ENCODE peak calls at places on chromosomes 2 and 18, in five cellular contexts. O, E, L, T and G are unnamed samples.

GRCh38 chr18:55833543-55833942 is 245.6 kb upstream of the TCF4 start:
- DNase-seq in L (no peak), E (peak), T (no peak), O (peak), G (peak)

GRCh38 chr2:239240480-239240881 is 160.3 kb downstream of the HDAC4 start:
- DNase-seq in L (no peak), E (no peak), T (no peak), O (no peak), G (no peak)

GRCh38 chr2:26738481-26738880 is 25.6 kb upstream of the SLC35F6 start:
- DNase-seq in E (no peak), T (no peak), O (no peak), L (no peak), G (no peak)

GRCh38 chr2:217062774-217063173 is 202.9 kb upstream of the TNP1 start:
- DNase-seq in O (no peak), T (no peak), E (no peak), L (no peak), G (no peak)

GRCh38 chr2:118059919-118060478 is 28.3 kb upstream of the INSIG2 start:
- DNase-seq in O (peak), E (peak), L (no peak), T (no peak), G (no peak)

GRCh38 chr2:65232636-65233035 is 5.0 kb downstream of the ACTR2 start:
- DNase-seq in L (no peak), T (no peak), E (peak), O (peak), G (peak)

GRCh38 chr2:132588576-132588975 is 81.4 kb downstream of the LYPD1 start:
- DNase-seq in T (no peak), E (no peak), L (peak), O (no peak), G (no peak)

GRCh38 chr2:226307440-226308365 is 491.9 kb downstream of the IRS1 start:
- DNase-seq in E (no peak), L (no peak), T (no peak), O (no peak), G (no peak)

GRCh38 chr2:60818272-60818671 is 62.2 kb downstream of the PAPOLG start:
- DNase-seq in E (peak), O (peak), T (no peak), L (no peak), G (peak)

GRCh38 chr2:40240067-40240466 is 211.8 kb downstream of the SLC8A1 start:
- DNase-seq in E (peak), T (peak), O (peak), L (peak), G (peak)

GRCh38 chr2:44805391-44805790 is 136.1 kb upstream of the SIX3 start:
- DNase-seq in L (no peak), E (no peak), O (no peak), T (no peak), G (no peak)
- H3K4me3 ChIP-seq in L (no peak), E (no peak), O (no peak), T (no peak), G (no peak)

DNA sequence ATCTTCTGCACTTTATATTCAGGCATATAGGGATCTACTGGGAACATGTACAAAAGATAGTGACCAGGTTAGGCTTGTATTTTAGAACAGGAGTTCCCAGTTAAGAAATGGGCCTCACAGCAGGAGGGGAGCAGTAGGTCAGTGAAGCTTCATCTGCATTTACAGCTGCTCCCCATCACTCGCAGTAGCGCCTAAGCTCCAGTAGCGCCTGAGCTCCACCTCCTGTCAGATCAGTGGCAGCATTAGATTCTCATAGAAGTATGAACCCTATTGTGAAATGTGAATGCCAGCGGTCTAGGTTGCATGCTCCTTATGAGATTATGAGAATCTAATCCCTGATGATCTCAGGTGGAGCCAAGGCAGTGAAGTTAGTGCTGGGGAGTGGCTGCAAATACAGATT is 224.4 kb upstream of the CYRIA start:
- DNase-seq in L (no peak), T (no peak), E (no peak), O (no peak), G (peak)
- TF ChIP-seq CTCF in L (no peak), T (no peak), E (no peak), O (no peak), G (no peak)

GRCh38 chr18:80177128-80177527 is 68.1 kb downstream of the ADNP2 start:
- DNase-seq in O (no peak), E (no peak), L (no peak), T (no peak), G (no peak)

GRCh38 chr18:80176334-80177080 is 67.4 kb downstream of the ADNP2 start:
- DNase-seq in O (peak), L (no peak), E (peak), T (no peak), G (no peak)

GRCh38 chr18:80173060-80173459 is 64.0 kb downstream of the ADNP2 start:
- DNase-seq in E (no peak), T (no peak), L (no peak), O (no peak), G (no peak)

GRCh38 chr18:80178935-80179818 is 68.1 kb downstream of the PARD6G start:
- DNase-seq in E (no peak), L (no peak), O (no peak), T (no peak), G (peak)

DNA sequence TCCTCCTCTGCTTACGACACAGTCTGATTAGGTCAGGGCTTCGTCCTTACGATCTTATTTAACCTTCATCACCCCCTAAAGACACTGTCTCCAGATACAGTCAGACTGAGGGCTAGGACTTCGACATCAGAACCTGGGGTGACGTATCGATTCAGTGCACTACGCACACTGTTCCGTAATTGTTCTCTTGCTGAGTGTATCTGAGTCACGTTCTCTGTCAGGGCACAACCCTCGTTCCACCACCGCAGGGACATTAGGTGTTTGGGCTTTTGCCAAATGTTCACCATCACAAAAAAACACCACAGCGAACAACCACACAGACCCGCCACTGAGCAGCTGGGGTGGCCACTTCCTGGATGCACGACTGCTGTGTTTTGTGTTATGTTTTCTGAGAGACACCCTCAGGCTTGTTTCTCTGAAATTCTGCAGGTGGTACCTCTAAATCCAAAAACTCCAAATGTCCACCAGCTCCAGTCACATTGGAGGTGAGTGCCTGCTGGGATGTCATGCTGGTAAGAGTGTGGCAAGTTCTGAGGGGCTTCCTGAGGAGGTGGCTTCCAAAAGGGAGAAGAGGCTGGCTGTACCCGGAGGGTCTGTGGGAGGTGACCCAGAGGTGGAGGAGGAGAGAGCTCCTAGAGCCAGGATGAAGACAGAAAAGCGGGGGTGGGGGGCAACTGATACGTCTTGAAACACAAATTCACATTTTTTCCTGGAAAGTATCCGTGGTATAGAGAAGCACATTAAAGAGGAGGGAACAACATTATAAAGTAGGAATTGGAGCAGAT is 66.6 kb downstream of the ADNP2 start:
- DNase-seq in L (no peak), E (no peak), O (no peak), T (no peak), G (peak)
- H3K4me3 ChIP-seq in L (no peak), E (no peak), O (no peak), T (no peak), G (no peak)

GRCh38 chr18:10249270-10249669 is 205.2 kb upstream of the APCDD1 start:
- DNase-seq in T (no peak), L (no peak), E (no peak), O (no peak), G (no peak)
- TF ChIP-seq CTCF in T (no peak), L (no peak), E (no peak), O (no peak), G (no peak)

GRCh38 chr2:113895301-113895700 is 5.4 kb downstream of the ACTR3 start:
- DNase-seq in E (no peak), T (no peak), L (no peak), O (peak), G (peak)
- H3K4me3 ChIP-seq in E (no peak), T (no peak), L (no peak), O (no peak), G (no peak)

GRCh38 chr2:42932271-42933151 is 140.1 kb upstream of the HAAO start:
- DNase-seq in O (no peak), T (peak), L (no peak), E (peak), G (no peak)

GRCh38 chr2:42929985-42930581 is 137.7 kb upstream of the HAAO start:
- DNase-seq in E (peak), L (no peak), O (peak), T (peak), G (no peak)

GRCh38 chr2:42929577-42929984 is 137.2 kb upstream of the HAAO start:
- DNase-seq in T (peak), L (no peak), E (no peak), O (no peak), G (no peak)

GRCh38 chr2:42931818-42932195 is 139.4 kb upstream of the HAAO start:
- DNase-seq in L (no peak), E (peak), O (peak), T (no peak), G (peak)

DNA sequence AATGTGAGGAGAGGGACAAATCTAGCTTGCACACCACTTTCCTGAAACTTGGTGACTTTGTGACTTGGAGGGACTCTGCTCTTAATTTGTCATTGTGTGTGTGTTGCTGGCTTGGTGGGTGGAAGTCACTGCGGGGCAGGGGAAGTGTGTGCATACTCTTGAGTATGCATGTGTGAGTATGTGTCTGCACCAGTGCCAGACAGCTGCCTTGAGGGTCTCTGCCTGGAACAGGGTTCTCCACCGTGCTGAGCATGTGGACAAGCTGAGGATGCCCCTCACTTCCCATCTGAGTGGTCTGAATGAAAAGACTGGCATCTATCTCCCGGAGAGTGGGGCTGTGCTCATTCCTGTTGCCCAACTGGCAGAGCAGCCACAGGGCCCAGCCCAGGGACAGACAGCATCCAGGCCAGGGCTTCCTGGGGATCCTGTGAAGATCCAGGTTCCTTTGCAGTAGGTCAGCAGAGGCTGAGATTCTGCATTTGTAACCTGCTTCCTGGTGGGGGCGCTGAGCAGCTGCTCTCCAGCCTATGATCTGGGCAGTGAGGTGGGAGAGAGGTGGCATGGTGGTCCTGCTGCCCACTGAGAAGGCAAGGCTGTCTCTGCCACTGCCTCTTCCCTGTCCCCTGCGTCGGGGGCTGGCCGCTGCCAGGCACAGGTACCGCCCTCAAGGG is 138.9 kb upstream of the HAAO start:
- DNase-seq in E (no peak), O (peak), L (no peak), T (peak), G (peak)
- TF ChIP-seq CTCF in E (peak), O (peak), L (peak), T (no peak), G (peak)

GRCh38 chr2:69789762-69790600 is 39.5 kb upstream of the GMCL1 start:
- DNase-seq in O (no peak), L (no peak), T (no peak), E (peak), G (no peak)
- H3K4me3 ChIP-seq in O (no peak), L (peak), T (peak), E (no peak), G (no peak)

GRCh38 chr2:191013876-191014652 is at the start of gene STAT1:
- DNase-seq in E (peak), O (peak), L (peak), T (peak), G (peak)
- TF ChIP-seq CTCF in E (no peak), O (no peak), L (peak), T (no peak), G (no peak)

GRCh38 chr2:28300921-28301341 is 91.7 kb upstream of the FOSL2 start:
- DNase-seq in L (no peak), O (peak), T (no peak), E (peak), G (no peak)
- H3K4me3 ChIP-seq in L (peak), O (no peak), T (no peak), E (peak), G (no peak)

DNA sequence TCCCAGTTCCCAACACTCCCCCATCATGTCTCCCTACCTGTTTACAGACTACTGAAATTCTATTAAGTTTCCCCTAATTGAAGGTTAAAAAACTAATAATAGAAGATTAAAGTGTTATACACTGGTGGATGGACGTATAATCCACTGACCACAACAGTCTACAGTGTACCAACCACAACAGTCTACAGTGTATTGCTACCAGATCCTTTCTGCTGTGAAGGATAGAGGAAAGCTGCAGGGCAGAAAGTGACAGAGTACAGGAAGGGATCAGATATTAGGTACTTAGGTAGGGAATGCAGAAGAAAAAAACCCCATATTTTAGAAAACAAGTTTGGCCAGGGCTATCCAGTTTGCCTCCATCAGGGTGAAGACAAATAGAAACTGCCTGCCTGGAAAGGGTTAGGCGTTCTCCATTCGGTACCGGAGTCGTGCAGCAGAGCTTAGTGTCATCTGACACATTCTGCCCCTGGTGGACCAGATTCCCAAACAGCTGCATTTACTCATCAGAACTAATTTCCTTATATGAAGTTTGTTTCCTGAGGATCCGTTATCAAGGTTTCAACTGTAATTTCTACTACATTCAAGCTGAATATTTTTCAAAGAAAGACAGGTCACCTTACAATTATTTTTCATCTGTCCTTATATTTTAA is 49.9 kb downstream of the KLF7 start:
- DNase-seq in T (no peak), O (peak), E (peak), L (no peak), G (peak)
- TF ChIP-seq CTCF in T (peak), O (peak), E (peak), L (peak), G (peak)